ENCODE peak calls at places on chromosome 5, in four cellular contexts. O, G, Y and V are unnamed samples. For H3K9me3, the result is how much of the 10 kb centered on the place peaks cover.

GRCh38 chr5:58188287-58188651 is 271.6 kb downstream of the PLK2 start:
- DNase-seq in O (no peak), G (no peak), Y (no peak), V (no peak)

GRCh38 chr5:76608833-76609232 is 14.4 kb downstream of the F2RL2 start:
- DNase-seq in O (no peak), G (no peak), Y (no peak), V (no peak)

GRCh38 chr5:136425914-136426313 is 60.6 kb upstream of the TRPC7 start:
- DNase-seq in O (no peak), G (no peak), Y (no peak), V (no peak)

GRCh38 chr5:105506692-105507277 is 1944.2 kb upstream of the NUDT12 start:
- DNase-seq in O (no peak), G (no peak), Y (peak), V (no peak)

GRCh38 chr5:28156981-28157380 is 1118.6 kb upstream of the CDH9 start:
- DNase-seq in O (no peak), G (no peak), Y (no peak), V (no peak)

GRCh38 chr5:150357326-150358260 is at the start of gene TCOF1:
- DNase-seq in O (peak), G (peak), Y (peak), V (peak)

GRCh38 chr5:95822408-95823240 is at the start of gene GLRX:
- DNase-seq in O (peak), G (peak), Y (no peak), V (peak)

GRCh38 chr5:147554285-147554817 is 44.5 kb upstream of the DPYSL3 start:
- DNase-seq in O (no peak), G (no peak), Y (no peak), V (no peak)

GRCh38 chr5:174481737-174482136 is 242.6 kb upstream of the MSX2 start:
- DNase-seq in O (no peak), G (no peak), Y (no peak), V (no peak)
- H3K9me3 ChIP-seq in O (under half), G (under half), Y (under half), V (under half)

DNA sequence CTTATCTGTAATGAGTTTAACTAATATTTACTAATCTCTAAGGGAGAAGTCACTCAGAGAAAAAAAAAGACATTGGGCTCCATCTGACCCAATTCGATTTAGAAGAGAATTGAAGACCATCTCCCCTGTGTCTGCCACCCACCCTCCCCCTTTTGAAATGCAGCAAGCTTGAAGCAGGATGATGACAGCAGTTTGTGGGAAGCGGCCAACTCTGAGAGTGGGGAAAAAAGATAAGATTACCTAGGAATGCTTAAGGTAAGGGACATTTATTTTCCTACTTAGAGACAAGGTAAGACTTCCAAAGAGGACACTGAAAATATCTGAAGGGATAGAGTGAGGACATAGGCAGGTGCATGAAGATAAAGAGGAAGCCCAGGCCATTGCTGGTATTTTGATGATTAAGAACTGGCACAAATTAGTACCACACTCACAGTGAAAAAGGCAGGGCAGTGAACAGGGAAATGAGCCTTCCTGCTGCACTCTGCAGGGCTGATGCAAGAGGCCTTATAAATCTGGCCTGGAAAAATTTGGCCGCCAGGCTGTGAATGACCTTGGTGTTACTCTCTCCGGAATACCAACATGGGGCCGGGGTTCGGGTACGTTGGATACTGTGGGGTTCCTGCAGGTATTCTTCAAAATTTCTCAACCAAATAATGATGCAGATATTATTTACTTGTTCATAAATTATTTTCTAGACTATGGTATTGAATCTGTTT is 42.3 kb downstream of the HTR1A start:
- DNase-seq in O (peak), G (no peak), Y (no peak), V (no peak)
- H3K9me3 ChIP-seq in O (under half), G (under half), Y (under half), V (under half)

GRCh38 chr5:33810491-33811120 is 81.2 kb downstream of the ADAMTS12 start:
- DNase-seq in O (no peak), G (no peak), Y (no peak), V (no peak)
- H3K9me3 ChIP-seq in O (under half), G (under half), Y (under half), V (under half)

GRCh38 chr5:3060283-3060682 is 308.8 kb upstream of the IRX2 start:
- DNase-seq in O (no peak), G (no peak), Y (no peak), V (no peak)

GRCh38 chr5:3058930-3059329 is 307.5 kb upstream of the IRX2 start:
- DNase-seq in O (no peak), G (no peak), Y (no peak), V (no peak)

GRCh38 chr5:3056901-3057300 is 305.4 kb upstream of the IRX2 start:
- DNase-seq in O (no peak), G (no peak), Y (no peak), V (no peak)

DNA sequence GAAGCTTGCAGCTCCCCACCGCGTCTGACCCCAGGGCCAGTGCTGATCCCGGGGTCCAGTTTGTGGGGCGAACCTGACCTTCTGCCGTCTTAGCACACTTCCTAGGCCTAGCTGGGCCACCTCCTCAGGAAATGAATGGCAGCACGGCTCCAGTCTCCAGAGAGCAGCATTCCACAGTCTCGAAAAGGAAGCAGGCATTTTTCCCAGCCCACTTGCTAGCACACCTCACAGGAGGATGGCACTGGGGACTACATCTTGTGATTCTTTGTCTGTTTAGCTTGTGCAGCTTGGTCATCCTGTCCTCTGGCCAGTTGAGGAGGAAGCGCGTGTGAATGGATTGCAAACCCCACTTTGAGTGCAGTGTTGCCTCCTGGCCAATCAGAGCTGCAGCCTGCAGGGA is 308.0 kb upstream of the IRX2 start:
- DNase-seq in O (no peak), G (no peak), Y (no peak), V (no peak)
- H3K9me3 ChIP-seq in O (under half), G (under half), Y (under half), V (under half)

GRCh38 chr5:134420326-134420725 is 8.6 kb upstream of the CDKN2AIPNL start:
- DNase-seq in O (no peak), G (no peak), Y (no peak), V (no peak)
- H3K9me3 ChIP-seq in O (under half), G (under half), Y (under half), V (under half)

GRCh38 chr5:141121985-141122384 is 367 bp downstream of the PCDHB4 start:
- DNase-seq in O (no peak), G (no peak), Y (no peak), V (no peak)

GRCh38 chr5:141121563-141121962 is at the start of gene PCDHB4:
- DNase-seq in O (peak), G (no peak), Y (peak), V (no peak)

GRCh38 chr5:141127305-141127704 is 5.7 kb downstream of the PCDHB4 start:
- DNase-seq in O (no peak), G (no peak), Y (no peak), V (no peak)
- H3K9me3 ChIP-seq in O (under half), G (under half), Y (under half), V (under half)

GRCh38 chr5:179023528-179024189 is at the start of gene ZNF879:
- DNase-seq in O (peak), G (peak), Y (peak), V (peak)
- H3K9me3 ChIP-seq in O (under half), G (under half), Y (under half), V (under half)

GRCh38 chr5:180216646-180217171 is 7.7 kb upstream of the RASGEF1C start:
- DNase-seq in O (no peak), G (no peak), Y (no peak), V (no peak)

GRCh38 chr5:180213657-180214207 is 4.7 kb upstream of the RASGEF1C start:
- DNase-seq in O (no peak), G (no peak), Y (no peak), V (no peak)

GRCh38 chr5:180217797-180218196 is 8.8 kb upstream of the RASGEF1C start:
- DNase-seq in O (no peak), G (no peak), Y (no peak), V (no peak)

GRCh38 chr5:180214870-180215737 is 6.1 kb upstream of the RASGEF1C start:
- DNase-seq in O (no peak), G (no peak), Y (no peak), V (no peak)

DNA sequence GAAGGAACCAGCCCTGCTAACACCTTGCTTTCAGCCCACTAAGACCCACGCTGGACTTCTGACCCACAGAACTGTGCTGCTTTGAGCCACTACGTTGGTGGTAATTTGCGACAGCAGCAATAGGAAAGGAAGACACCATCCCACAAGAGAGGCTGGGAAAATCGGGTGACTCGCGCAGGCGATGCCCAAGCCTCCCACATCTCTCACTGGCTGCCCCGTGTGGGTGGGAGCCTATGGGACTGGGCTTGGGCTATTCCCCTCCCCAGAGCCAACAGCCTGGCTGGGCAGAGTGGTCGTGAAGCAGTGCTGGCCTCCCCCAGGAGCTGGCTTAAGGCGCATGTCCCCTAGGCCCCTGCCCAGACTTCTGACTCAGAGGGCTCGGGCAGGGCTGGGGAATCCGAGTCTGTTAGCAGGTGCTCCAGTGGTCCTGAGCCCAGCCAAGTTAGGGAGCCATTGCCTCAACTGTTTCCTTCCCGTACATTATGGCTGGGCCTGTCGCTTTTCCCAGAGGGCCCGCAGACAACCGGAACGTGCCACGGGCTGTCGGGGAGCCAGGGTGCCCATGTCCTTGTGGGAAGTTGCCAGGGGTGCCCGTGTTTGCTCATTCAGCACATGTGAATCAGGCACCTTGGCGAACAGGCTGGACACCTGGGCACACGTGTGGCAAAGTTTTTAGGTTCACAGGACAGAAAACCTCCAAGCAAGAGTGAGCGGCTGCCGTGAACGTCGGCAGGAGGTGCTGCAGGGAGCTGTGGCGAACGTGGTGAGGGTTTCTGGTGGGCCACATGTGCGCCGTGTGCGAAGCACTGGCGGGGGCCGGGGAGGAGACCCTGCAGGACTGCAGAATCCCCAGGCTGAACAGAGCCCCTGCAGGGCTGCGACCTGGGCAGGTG is 7.0 kb upstream of the RASGEF1C start:
- DNase-seq in O (no peak), G (no peak), Y (no peak), V (no peak)
- H3K9me3 ChIP-seq in O (under half), G (under half), Y (under half), V (under half)

GRCh38 chr5:98602534-98603112 is 170.8 kb upstream of the RGMB start:
- DNase-seq in O (no peak), G (no peak), Y (no peak), V (no peak)

GRCh38 chr5:98604301-98604700 is 169.2 kb upstream of the RGMB start:
- DNase-seq in O (no peak), G (no peak), Y (no peak), V (no peak)

GRCh38 chr5:98606961-98607360 is 166.5 kb upstream of the RGMB start:
- DNase-seq in O (no peak), G (no peak), Y (no peak), V (no peak)

GRCh38 chr5:98605010-98605425 is 168.4 kb upstream of the RGMB start:
- DNase-seq in O (no peak), G (no peak), Y (no peak), V (no peak)

GRCh38 chr5:98603456-98603855 is 170.0 kb upstream of the RGMB start:
- DNase-seq in O (no peak), G (no peak), Y (no peak), V (no peak)
- H3K9me3 ChIP-seq in O (under half), G (under half), Y (under half), V (under half)